ENCODE peak calls at places on chromosomes 2 and 18, in seven cellular contexts. D, T, H, V, R, W and J are unnamed samples.
A peak's percentile ranks its signal among the peaks of the same experiment; 100 is the strongest.

GRCh38 chr2:193556766-193557470 is 1362.2 kb upstream of the TMEFF2 start:
- DNase-seq in D (no peak), T (no peak), H (no peak), V (no peak), R (no peak), W (no peak), J (no peak)

GRCh38 chr2:98188351-98189046 is 101.5 kb downstream of the VWA3B start:
- DNase-seq in D (peak; percentile 6), T (no peak), H (no peak), V (no peak), R (no peak), W (peak; percentile 13), J (no peak)

GRCh38 chr18:596288-596881 is 403 bp upstream of the CLUL1 start:
- DNase-seq in D (peak; percentile 47), T (peak; percentile 88), H (peak; percentile 67), V (no peak), R (peak; percentile 71), W (peak; percentile 43), J (peak; percentile 11)

GRCh38 chr2:9166579-9167392 is 39.8 kb upstream of the ASAP2 start:
- DNase-seq in D (no peak), T (no peak), H (no peak), V (no peak), R (no peak), W (peak; percentile 47), J (no peak)

GRCh38 chr2:151302879-151303278 is 13.4 kb upstream of the NMI start:
- DNase-seq in D (no peak), T (peak; percentile 33), H (no peak), V (no peak), R (no peak), W (no peak), J (no peak)

GRCh38 chr2:25380023-25380422 is 38.3 kb upstream of the DNMT3A start:
- DNase-seq in D (no peak), T (no peak), H (no peak), V (no peak), R (no peak), W (no peak), J (no peak)

GRCh38 chr18:8911408-8912340 is 190.8 kb upstream of the NDUFV2 start:
- DNase-seq in D (no peak), T (no peak), H (no peak), V (no peak), R (no peak), W (no peak), J (no peak)

GRCh38 chr2:230219419-230220331 is at the start of gene SP110:
- DNase-seq in D (peak; percentile 31), T (peak; percentile 19), H (peak; percentile 26), V (peak; percentile 78), R (peak; percentile 73), W (peak; percentile 65), J (peak; percentile 43)

GRCh38 chr2:112493858-112494648 is 12.1 kb downstream of the TTL start:
- DNase-seq in D (no peak), T (peak; percentile 37), H (no peak), V (no peak), R (no peak), W (peak; percentile 29), J (no peak)

GRCh38 chr2:184031402-184032147 is 566.8 kb upstream of the ZNF804A start:
- DNase-seq in D (no peak), T (no peak), H (no peak), V (no peak), R (no peak), W (no peak), J (no peak)

GRCh38 chr18:74929110-74929509 is 279.8 kb downstream of the PTGR3 start:
- DNase-seq in D (no peak), T (no peak), H (peak; percentile 25), V (no peak), R (no peak), W (no peak), J (no peak)

GRCh38 chr18:3723554-3723953 is 273.6 kb downstream of the TGIF1 start:
- DNase-seq in D (no peak), T (peak; percentile 6), H (no peak), V (no peak), R (no peak), W (no peak), J (no peak)

GRCh38 chr18:3721771-3722661 is 272.0 kb downstream of the TGIF1 start:
- DNase-seq in D (no peak), T (no peak), H (no peak), V (no peak), R (peak; percentile 41), W (no peak), J (no peak)

GRCh38 chr18:3722662-3723433 is 272.9 kb downstream of the TGIF1 start:
- DNase-seq in D (no peak), T (no peak), H (no peak), V (no peak), R (no peak), W (peak; percentile 72), J (no peak)

GRCh38 chr18:3717626-3718025 is 267.7 kb downstream of the TGIF1 start:
- DNase-seq in D (no peak), T (no peak), H (no peak), V (no peak), R (no peak), W (no peak), J (no peak)

DNA sequence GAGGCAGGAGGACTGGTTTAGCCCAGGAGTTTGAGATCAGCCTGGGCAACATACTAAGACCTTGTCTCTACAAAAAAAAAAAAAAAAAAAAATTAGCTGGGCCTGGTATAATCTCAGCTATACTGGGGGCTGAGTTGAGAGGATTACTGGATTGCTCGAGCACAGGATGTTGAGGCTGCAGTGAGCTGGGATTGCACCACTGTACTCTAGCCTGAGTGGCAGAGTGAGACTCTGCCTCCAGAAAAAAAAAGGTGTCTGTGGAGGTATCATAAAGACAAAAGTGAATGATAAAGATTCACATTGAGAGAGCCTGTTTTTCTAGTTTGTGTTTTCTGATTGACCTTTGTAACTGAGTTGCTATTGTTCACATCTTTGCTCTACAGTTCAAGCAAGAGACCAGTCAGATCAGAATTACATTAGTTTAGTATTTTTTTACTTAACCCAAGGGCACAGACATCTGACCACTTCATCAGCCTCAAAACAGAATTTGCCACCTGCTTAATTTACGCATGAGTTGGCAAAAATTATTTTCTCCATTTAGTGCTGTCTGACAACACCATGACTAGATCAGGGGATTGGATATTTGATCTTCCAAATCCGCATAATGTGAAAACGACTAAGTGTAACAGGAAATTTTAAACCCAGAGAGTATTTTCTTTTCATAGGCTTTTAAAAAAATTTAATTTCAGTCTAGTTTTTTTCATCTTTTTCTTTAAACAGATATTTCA is 271.0 kb downstream of the TGIF1 start:
- DNase-seq in D (no peak), T (no peak), H (no peak), V (no peak), R (no peak), W (no peak), J (no peak)
- TF ChIP-seq JUND in D (no peak), T (no peak), H (no peak), V (no peak), R (no peak), W (no peak), J (no peak)

DNA sequence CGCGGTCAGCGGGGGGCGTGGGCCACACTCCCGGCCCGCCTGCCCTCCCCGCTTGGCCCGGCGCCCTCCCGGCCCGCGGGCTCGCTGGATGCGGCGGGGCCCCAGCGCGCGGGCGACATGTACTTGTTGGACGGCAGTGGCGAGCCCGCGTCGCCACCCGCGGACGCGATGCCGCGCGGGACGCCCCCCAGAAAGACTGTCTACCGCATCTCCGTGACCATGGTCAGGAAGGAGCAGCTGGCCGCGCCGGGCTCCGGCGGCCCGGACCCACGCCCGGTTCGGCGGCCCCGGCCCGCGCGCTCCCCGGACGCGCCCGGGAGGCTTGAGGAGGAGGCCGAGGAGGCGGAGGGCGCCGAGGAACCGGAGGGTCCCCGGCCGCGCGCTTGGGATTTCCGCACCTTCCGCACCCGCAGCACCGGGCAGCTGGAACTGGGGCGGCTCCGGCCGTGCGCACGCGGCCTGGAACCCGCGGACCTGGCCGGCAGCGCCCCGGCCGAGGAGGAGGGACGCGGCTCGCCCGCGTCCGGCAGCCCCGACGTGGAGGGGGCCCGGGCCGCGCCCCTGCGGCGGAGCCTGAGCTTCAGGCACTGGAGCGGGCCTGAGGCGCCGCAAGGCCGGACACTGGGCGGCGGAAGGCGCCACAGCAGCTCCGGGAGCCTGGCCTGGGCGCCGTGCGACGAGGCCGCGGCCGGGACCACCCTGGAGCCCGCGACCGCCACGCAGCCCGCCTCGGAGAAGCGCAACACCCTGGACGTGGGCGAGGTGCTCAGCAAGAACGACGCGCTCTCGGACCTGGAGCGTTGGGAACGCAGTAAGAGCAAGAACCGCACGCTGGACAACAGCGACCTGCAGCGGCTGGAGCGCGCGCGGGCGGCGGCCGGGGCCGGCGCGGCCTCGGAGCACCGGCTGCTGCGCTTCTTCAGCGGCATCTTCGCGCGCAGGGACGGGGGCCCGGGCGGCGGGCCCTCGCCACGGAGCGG is 176.4 kb downstream of the AGAP1 start:
- DNase-seq in D (no peak), T (no peak), H (peak; percentile 87), V (no peak), R (peak; percentile 78), W (no peak), J (peak; percentile 78)
- TF ChIP-seq JUND in D (no peak), T (no peak), H (no peak), V (no peak), R (no peak), W (no peak), J (no peak)

GRCh38 chr2:152600051-152600657 is 117.1 kb downstream of the PRPF40A start:
- DNase-seq in D (no peak), T (no peak), H (no peak), V (no peak), R (no peak), W (no peak), J (no peak)

GRCh38 chr2:152598975-152599724 is 118.1 kb downstream of the PRPF40A start:
- DNase-seq in D (peak; percentile 15), T (no peak), H (no peak), V (no peak), R (no peak), W (no peak), J (no peak)

GRCh38 chr2:152588911-152589310 is 128.3 kb downstream of the PRPF40A start:
- DNase-seq in D (no peak), T (no peak), H (no peak), V (no peak), R (no peak), W (no peak), J (no peak)

GRCh38 chr2:152594792-152595191 is 122.5 kb downstream of the PRPF40A start:
- DNase-seq in D (no peak), T (no peak), H (no peak), V (no peak), R (no peak), W (no peak), J (no peak)

DNA sequence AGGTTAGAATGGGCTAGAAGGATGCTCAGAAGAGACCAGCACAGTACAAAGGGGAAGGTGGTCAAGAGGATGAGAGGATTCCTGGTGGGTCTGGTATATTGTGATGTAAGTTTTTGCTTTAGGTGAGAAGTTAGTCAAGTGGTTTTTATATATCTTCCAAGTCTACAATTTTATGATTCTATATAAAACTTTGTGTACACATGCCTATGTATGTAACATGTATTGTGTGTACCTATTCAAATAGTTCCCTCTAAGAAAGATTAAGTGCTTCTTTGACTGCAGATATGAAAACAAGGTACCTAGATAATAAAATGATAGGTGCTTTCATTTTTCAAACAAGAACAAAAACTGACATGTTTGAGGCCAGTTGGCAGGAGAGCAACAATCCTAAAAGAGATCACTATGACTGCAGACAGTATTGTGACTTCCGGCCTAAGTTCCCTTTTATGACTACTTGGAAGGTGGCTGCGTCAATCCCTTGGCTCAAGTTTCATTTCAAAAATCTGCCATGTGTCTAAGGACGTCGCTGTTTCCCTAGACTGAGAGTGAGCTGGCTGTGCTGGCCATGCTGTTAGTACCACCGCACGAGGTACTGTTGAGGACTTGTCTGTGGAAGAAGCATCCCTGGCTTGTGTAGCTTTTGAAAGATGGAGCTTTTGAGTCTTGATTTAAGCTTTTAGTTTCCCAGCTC is 123.1 kb downstream of the PRPF40A start:
- DNase-seq in D (no peak), T (no peak), H (no peak), V (no peak), R (no peak), W (no peak), J (no peak)
- TF ChIP-seq JUND in D (no peak), T (no peak), H (no peak), V (no peak), R (no peak), W (no peak), J (no peak)

GRCh38 chr2:239570216-239570925 is 169.6 kb upstream of the HDAC4 start:
- DNase-seq in D (no peak), T (no peak), H (no peak), V (no peak), R (no peak), W (no peak), J (no peak)
- TF ChIP-seq JUND in D (no peak), T (no peak), H (no peak), V (no peak), R (no peak), W (no peak), J (no peak)